ENCODE peak calls at places on chromosomes 13 and 19, in six cellular contexts. One of them, this sample, is unnamed.

GRCh38 chr13:45370922-45371406 is 30.0 kb upstream of the TPT1 start:
- DNase-seq in HepG2: no peak
- DNase-seq in K562: peak; percentile 76
- DNase-seq in HCT116: no peak
- DNase-seq in GM12878: no peak
- DNase-seq in H1: peak; percentile 72
- DNase-seq in this sample: peak; percentile 68

GRCh38 chr19:45878043-45878794 is 7.7 kb downstream of the IRF2BP1 start:
- DNase-seq in HCT116: no peak
- DNase-seq in HepG2: peak; percentile 66
- DNase-seq in GM12878: no peak
- DNase-seq in K562: no peak
- DNase-seq in H1: no peak
- DNase-seq in this sample: no peak

GRCh38 chr19:1259873-1260748 is 9.0 kb upstream of the CIRBP start:
- DNase-seq in HepG2: no peak
- DNase-seq in HCT116: no peak
- DNase-seq in K562: no peak
- DNase-seq in GM12878: no peak
- DNase-seq in H1: no peak
- DNase-seq in this sample: no peak

GRCh38 chr19:13064092-13064489 is 38.6 kb downstream of the LYL1 start:
- DNase-seq in HepG2: no peak
- DNase-seq in GM12878: no peak
- DNase-seq in K562: no peak
- DNase-seq in HCT116: no peak
- DNase-seq in H1: no peak
- DNase-seq in this sample: no peak

GRCh38 chr13:29125934-29126424 is 305.8 kb downstream of the MTUS2 start:
- DNase-seq in GM12878: peak; percentile 56
- DNase-seq in K562: no peak
- DNase-seq in H1: no peak
- DNase-seq in HCT116: no peak
- DNase-seq in HepG2: no peak
- DNase-seq in this sample: no peak

GRCh38 chr13:20389696-20390525 is 135.7 kb downstream of the CRYL1 start:
- DNase-seq in K562: no peak
- DNase-seq in HCT116: no peak
- DNase-seq in H1: no peak
- DNase-seq in HepG2: no peak
- DNase-seq in GM12878: no peak
- DNase-seq in this sample: no peak

GRCh38 chr19:15297416-15298224 is 34.7 kb downstream of the BRD4 start:
- DNase-seq in HepG2: peak; percentile 99
- DNase-seq in HCT116: peak; percentile 59
- DNase-seq in GM12878: no peak
- DNase-seq in H1: no peak
- DNase-seq in K562: no peak
- DNase-seq in this sample: no peak

GRCh38 chr13:23610187-23610576 is 40.0 kb downstream of the TNFRSF19 start:
- DNase-seq in H1: no peak
- DNase-seq in HCT116: no peak
- DNase-seq in K562: no peak
- DNase-seq in GM12878: no peak
- DNase-seq in HepG2: peak; percentile 76
- DNase-seq in this sample: no peak

GRCh38 chr13:32824671-32825070 is 191.6 kb upstream of the KL start:
- DNase-seq in H1: peak; percentile 57
- DNase-seq in HCT116: peak; percentile 64
- DNase-seq in GM12878: no peak
- DNase-seq in HepG2: no peak
- DNase-seq in K562: no peak
- DNase-seq in this sample: peak; percentile 50

GRCh38 chr13:74132152-74132767 is 1.9 kb downstream of the KLF12 start:
- DNase-seq in GM12878: no peak
- DNase-seq in HepG2: peak; percentile 15
- DNase-seq in K562: no peak
- DNase-seq in HCT116: no peak
- DNase-seq in H1: no peak
- DNase-seq in this sample: no peak

GRCh38 chr19:39969681-39970423 is 1.1 kb upstream of the PSMC4 start:
- DNase-seq in HepG2: no peak
- DNase-seq in H1: no peak
- DNase-seq in GM12878: no peak
- DNase-seq in K562: no peak
- DNase-seq in HCT116: no peak
- DNase-seq in this sample: no peak

GRCh38 chr19:3880471-3881271 is at the start of gene ATCAY:
- DNase-seq in GM12878: no peak
- DNase-seq in HCT116: no peak
- DNase-seq in K562: no peak
- DNase-seq in HepG2: no peak
- DNase-seq in H1: no peak
- DNase-seq in this sample: peak; percentile 59

GRCh38 chr19:8145969-8146368 is 3.4 kb downstream of the FBN3 start:
- DNase-seq in H1: no peak
- DNase-seq in K562: peak; percentile 41
- DNase-seq in HCT116: no peak
- DNase-seq in GM12878: no peak
- DNase-seq in HepG2: no peak
- DNase-seq in this sample: no peak

GRCh38 chr19:16625183-16625958 is 2.6 kb downstream of the MED26 start:
- DNase-seq in GM12878: no peak
- DNase-seq in HCT116: no peak
- DNase-seq in HepG2: no peak
- DNase-seq in K562: no peak
- DNase-seq in H1: no peak
- DNase-seq in this sample: no peak

GRCh38 chr19:40739030-40739839 is 11.0 kb downstream of the ACTMAP start:
- DNase-seq in HepG2: no peak
- DNase-seq in H1: no peak
- DNase-seq in K562: no peak
- DNase-seq in HCT116: no peak
- DNase-seq in GM12878: no peak
- DNase-seq in this sample: no peak

GRCh38 chr13:77981191-77981925 is 62.7 kb upstream of the EDNRB start:
- DNase-seq in HepG2: no peak
- DNase-seq in K562: no peak
- DNase-seq in HCT116: no peak
- DNase-seq in H1: no peak
- DNase-seq in GM12878: no peak
- DNase-seq in this sample: no peak

GRCh38 chr13:95745752-95746151 is 68.8 kb downstream of the DNAJC3 start:
- DNase-seq in HCT116: no peak
- DNase-seq in K562: no peak
- DNase-seq in GM12878: no peak
- DNase-seq in HepG2: no peak
- DNase-seq in H1: no peak
- DNase-seq in this sample: no peak

GRCh38 chr13:96072392-96072791 is 17.5 kb upstream of the HS6ST3 start:
- DNase-seq in H1: no peak
- DNase-seq in GM12878: no peak
- DNase-seq in HepG2: no peak
- DNase-seq in HCT116: no peak
- DNase-seq in K562: no peak
- DNase-seq in this sample: no peak

GRCh38 chr13:105202384-105202783 is 1333.1 kb downstream of the EFNB2 start:
- DNase-seq in HepG2: no peak
- DNase-seq in GM12878: no peak
- DNase-seq in HCT116: peak; percentile 19
- DNase-seq in H1: no peak
- DNase-seq in K562: no peak
- DNase-seq in this sample: no peak

GRCh38 chr13:28718186-28718537 is 608 bp downstream of the SLC46A3 start:
- DNase-seq in HepG2: no peak
- DNase-seq in H1: no peak
- DNase-seq in K562: no peak
- DNase-seq in GM12878: no peak
- DNase-seq in HCT116: no peak
- DNase-seq in this sample: no peak

GRCh38 chr19:49811328-49811727 is 1.8 kb downstream of the FUZ start:
- DNase-seq in GM12878: no peak
- DNase-seq in H1: no peak
- DNase-seq in HCT116: no peak
- DNase-seq in HepG2: no peak
- DNase-seq in K562: no peak
- DNase-seq in this sample: no peak

GRCh38 chr13:100542546-100543156 is 45.9 kb downstream of the GGACT start:
- DNase-seq in K562: no peak
- DNase-seq in HCT116: no peak
- DNase-seq in GM12878: peak; percentile 43
- DNase-seq in HepG2: peak; percentile 35
- DNase-seq in H1: no peak
- DNase-seq in this sample: no peak

GRCh38 chr19:34172661-34173144 is 399 bp downstream of the LSM14A start:
- DNase-seq in H1: peak; percentile 10
- DNase-seq in K562: peak; percentile 73
- DNase-seq in GM12878: no peak
- DNase-seq in HCT116: no peak
- DNase-seq in HepG2: no peak
- DNase-seq in this sample: no peak

GRCh38 chr19:11798391-11799296 is at the start of gene ZNF491:
- DNase-seq in K562: peak; percentile 82
- DNase-seq in HCT116: no peak
- DNase-seq in H1: peak; percentile 75
- DNase-seq in HepG2: peak; percentile 87
- DNase-seq in GM12878: no peak
- DNase-seq in this sample: peak; percentile 92

GRCh38 chr19:14021474-14021873 is 6.5 kb upstream of the RLN3 start:
- DNase-seq in HCT116: no peak
- DNase-seq in GM12878: no peak
- DNase-seq in HepG2: no peak
- DNase-seq in K562: peak; percentile 34
- DNase-seq in H1: no peak
- DNase-seq in this sample: no peak

GRCh38 chr13:20160346-20161274 is at the start of gene GJA3:
- DNase-seq in GM12878: no peak
- DNase-seq in H1: no peak
- DNase-seq in K562: peak; percentile 67
- DNase-seq in HCT116: no peak
- DNase-seq in HepG2: no peak
- DNase-seq in this sample: no peak

GRCh38 chr13:99067160-99067985 is 89.5 kb upstream of the DOCK9 start:
- DNase-seq in H1: no peak
- DNase-seq in HCT116: peak; percentile 70
- DNase-seq in HepG2: peak; percentile 5
- DNase-seq in K562: no peak
- DNase-seq in GM12878: no peak
- DNase-seq in this sample: no peak

GRCh38 chr13:27619093-27619705 is 1.1 kb downstream of the LNX2 start:
- DNase-seq in HepG2: peak; percentile 34
- DNase-seq in H1: no peak
- DNase-seq in GM12878: no peak
- DNase-seq in K562: no peak
- DNase-seq in HCT116: no peak
- DNase-seq in this sample: no peak
- TF ChIP-seq ZNF274 in HepG2: no peak
- TF ChIP-seq ZNF274 in H1: no peak
- TF ChIP-seq ZNF274 in GM12878: no peak
- TF ChIP-seq ZNF274 in K562: no peak
- TF ChIP-seq ZNF274 in HCT116: no peak
- TF ChIP-seq ZNF274 in this sample: no peak

GRCh38 chr19:29992233-29992867 is 50.3 kb downstream of the URI1 start:
- DNase-seq in K562: no peak
- DNase-seq in H1: no peak
- DNase-seq in HepG2: no peak
- DNase-seq in HCT116: no peak
- DNase-seq in GM12878: no peak
- DNase-seq in this sample: no peak
- H3K4me3 ChIP-seq in K562: no peak overlapping the region
- H3K4me3 ChIP-seq in H1: no peak overlapping the region
- H3K4me3 ChIP-seq in HepG2: no peak overlapping the region
- H3K4me3 ChIP-seq in HCT116: no peak overlapping the region
- H3K4me3 ChIP-seq in GM12878: no peak overlapping the region
- H3K4me3 ChIP-seq in this sample: no peak overlapping the region

DNA sequence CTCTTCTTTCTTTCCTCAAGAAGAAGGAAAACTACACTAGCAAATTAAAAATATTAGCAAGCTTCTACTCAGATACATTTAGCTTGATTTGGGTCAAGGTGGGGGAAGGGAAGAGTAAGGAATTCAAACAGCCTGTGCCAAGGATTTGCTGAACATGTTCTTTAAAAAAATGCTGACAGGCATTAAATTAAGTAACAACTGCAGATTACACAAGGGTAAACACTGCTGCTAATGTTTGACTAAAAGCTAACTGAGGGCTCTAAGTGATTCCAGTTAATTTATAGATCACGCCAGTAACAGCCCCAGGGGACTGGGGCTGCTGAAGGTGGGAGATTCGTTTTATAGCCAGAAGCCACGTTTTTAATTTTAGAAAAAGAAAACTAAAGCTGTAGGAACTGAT is 321.7 kb downstream of the DLEU7 start:
- DNase-seq in K562: no peak
- DNase-seq in HepG2: peak; percentile 39
- DNase-seq in HCT116: no peak
- DNase-seq in H1: no peak
- DNase-seq in GM12878: no peak
- DNase-seq in this sample: no peak
- TF ChIP-seq ZNF274 in K562: no peak
- TF ChIP-seq ZNF274 in HepG2: no peak
- TF ChIP-seq ZNF274 in HCT116: no peak
- TF ChIP-seq ZNF274 in H1: no peak
- TF ChIP-seq ZNF274 in GM12878: no peak
- TF ChIP-seq ZNF274 in this sample: no peak

GRCh38 chr19:6108721-6109633 is 1.3 kb downstream of the RFX2 start:
- DNase-seq in GM12878: no peak
- DNase-seq in HCT116: no peak
- DNase-seq in K562: peak; percentile 48
- DNase-seq in HepG2: no peak
- DNase-seq in H1: no peak
- DNase-seq in this sample: no peak

GRCh38 chr19:6110360-6110977 is at the start of gene RFX2:
- DNase-seq in HepG2: peak; percentile 96
- DNase-seq in K562: peak; percentile 97
- DNase-seq in GM12878: peak; percentile 88
- DNase-seq in H1: peak; percentile 91
- DNase-seq in HCT116: peak; percentile 97
- DNase-seq in this sample: peak; percentile 98

GRCh38 chr19:6113616-6114188 is 3.4 kb upstream of the RFX2 start:
- DNase-seq in HepG2: no peak
- DNase-seq in GM12878: no peak
- DNase-seq in H1: no peak
- DNase-seq in K562: no peak
- DNase-seq in HCT116: no peak
- DNase-seq in this sample: no peak

GRCh38 chr19:6105444-6105843 is 4.9 kb downstream of the RFX2 start:
- DNase-seq in H1: no peak
- DNase-seq in HCT116: no peak
- DNase-seq in K562: no peak
- DNase-seq in GM12878: no peak
- DNase-seq in HepG2: no peak
- DNase-seq in this sample: no peak

DNA sequence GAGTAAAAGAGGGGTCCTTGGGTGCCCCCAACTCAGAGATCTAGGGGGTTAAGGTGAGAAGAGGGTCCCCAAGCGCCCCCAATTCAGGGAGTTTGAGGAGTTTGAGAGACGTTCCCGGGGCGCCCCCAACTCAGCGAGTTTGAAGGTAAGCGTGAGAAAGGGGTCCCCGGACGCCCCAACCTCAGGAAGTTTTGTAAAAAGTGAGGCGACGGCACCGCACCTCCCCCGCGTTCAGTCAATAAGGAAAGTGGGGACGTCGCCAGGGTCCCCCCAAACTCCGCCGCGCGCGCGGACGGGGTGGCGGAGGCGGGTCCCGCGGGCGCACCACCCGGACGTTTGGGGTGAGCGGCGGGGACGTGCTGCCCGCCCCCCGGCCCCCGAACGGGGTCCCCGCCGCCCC is 353 bp downstream of the RFX2 start:
- DNase-seq in HCT116: no peak
- DNase-seq in HepG2: no peak
- DNase-seq in GM12878: no peak
- DNase-seq in K562: no peak
- DNase-seq in H1: no peak
- DNase-seq in this sample: no peak
- H3K4me3 ChIP-seq in HCT116: peak overlapping the region; percentile 69
- H3K4me3 ChIP-seq in HepG2: peak overlapping the region; percentile 73
- H3K4me3 ChIP-seq in GM12878: peak overlapping the region; percentile 73
- H3K4me3 ChIP-seq in K562: peak overlapping the region; percentile 46
- H3K4me3 ChIP-seq in H1: peak overlapping the region; percentile 86
- H3K4me3 ChIP-seq in this sample: peak overlapping the region; percentile 36